ENCODE peak calls at places on chromosomes 12 and 14, in nine cellular contexts. One of them, this sample, is unnamed.

GRCh38 chr12:107326237-107326636 is 232.9 kb upstream of the CRY1 start:
- DNase-seq in omental fat pad: no peak
- DNase-seq in CD8-positive, alpha-beta T cell: no peak
- DNase-seq in A549: no peak
- DNase-seq in cardiac muscle cell: no peak
- DNase-seq in ovary: no peak
- DNase-seq in nephron progenitor cell: no peak
- DNase-seq in HFFc6: no peak
- DNase-seq in upper lobe of right lung: no peak
- DNase-seq in this sample: no peak

GRCh38 chr12:119013023-119013422 is 31.7 kb downstream of the SRRM4 start:
- DNase-seq in nephron progenitor cell: no peak
- DNase-seq in HFFc6: no peak
- DNase-seq in CD8-positive, alpha-beta T cell: no peak
- DNase-seq in ovary: no peak
- DNase-seq in A549: no peak
- DNase-seq in cardiac muscle cell: no peak
- DNase-seq in upper lobe of right lung: no peak
- DNase-seq in omental fat pad: no peak
- DNase-seq in this sample: no peak

GRCh38 chr14:99011385-99011784 is 260.6 kb downstream of the BCL11B start:
- DNase-seq in A549: no peak
- DNase-seq in upper lobe of right lung: no peak
- DNase-seq in nephron progenitor cell: no peak
- DNase-seq in CD8-positive, alpha-beta T cell: no peak
- DNase-seq in HFFc6: no peak
- DNase-seq in ovary: no peak
- DNase-seq in omental fat pad: no peak
- DNase-seq in cardiac muscle cell: no peak
- DNase-seq in this sample: no peak

GRCh38 chr12:50618864-50619609 is 114.3 kb downstream of the DIP2B start:
- DNase-seq in cardiac muscle cell: peak; percentile 66
- DNase-seq in HFFc6: peak; percentile 54
- DNase-seq in upper lobe of right lung: no peak
- DNase-seq in nephron progenitor cell: no peak
- DNase-seq in A549: no peak
- DNase-seq in ovary: no peak
- DNase-seq in omental fat pad: no peak
- DNase-seq in CD8-positive, alpha-beta T cell: no peak
- DNase-seq in this sample: no peak

GRCh38 chr14:92656306-92656705 is 92.1 kb downstream of the LGMN start:
- DNase-seq in CD8-positive, alpha-beta T cell: no peak
- DNase-seq in upper lobe of right lung: no peak
- DNase-seq in HFFc6: peak; percentile 14
- DNase-seq in ovary: no peak
- DNase-seq in cardiac muscle cell: no peak
- DNase-seq in A549: no peak
- DNase-seq in nephron progenitor cell: no peak
- DNase-seq in omental fat pad: no peak
- DNase-seq in this sample: no peak

GRCh38 chr12:6494968-6495367 is 1.1 kb downstream of the NCAPD2 start:
- DNase-seq in CD8-positive, alpha-beta T cell: no peak
- DNase-seq in ovary: no peak
- DNase-seq in A549: no peak
- DNase-seq in nephron progenitor cell: no peak
- DNase-seq in HFFc6: no peak
- DNase-seq in cardiac muscle cell: no peak
- DNase-seq in upper lobe of right lung: no peak
- DNase-seq in omental fat pad: no peak
- DNase-seq in this sample: no peak

GRCh38 chr12:46553911-46554310 is 181.3 kb upstream of the SLC38A2 start:
- DNase-seq in nephron progenitor cell: no peak
- DNase-seq in upper lobe of right lung: no peak
- DNase-seq in A549: no peak
- DNase-seq in CD8-positive, alpha-beta T cell: no peak
- DNase-seq in HFFc6: peak; percentile 39
- DNase-seq in ovary: no peak
- DNase-seq in omental fat pad: no peak
- DNase-seq in cardiac muscle cell: no peak
- DNase-seq in this sample: no peak

GRCh38 chr12:57229041-57229633 is 374 bp upstream of the SHMT2 start:
- DNase-seq in A549: no peak
- DNase-seq in ovary: no peak
- DNase-seq in CD8-positive, alpha-beta T cell: peak; percentile 18
- DNase-seq in HFFc6: no peak
- DNase-seq in nephron progenitor cell: no peak
- DNase-seq in upper lobe of right lung: no peak
- DNase-seq in omental fat pad: no peak
- DNase-seq in cardiac muscle cell: no peak
- DNase-seq in this sample: no peak

GRCh38 chr12:106248177-106248848 is 493 bp upstream of the CKAP4 start:
- DNase-seq in CD8-positive, alpha-beta T cell: peak; percentile 41
- DNase-seq in cardiac muscle cell: peak; percentile 60
- DNase-seq in A549: peak; percentile 67
- DNase-seq in omental fat pad: peak; percentile 56
- DNase-seq in upper lobe of right lung: peak; percentile 79
- DNase-seq in nephron progenitor cell: no peak
- DNase-seq in ovary: peak; percentile 78
- DNase-seq in HFFc6: peak; percentile 59
- DNase-seq in this sample: peak; percentile 70

GRCh38 chr12:15244341-15244740 is 23.1 kb upstream of the RERG start:
- DNase-seq in cardiac muscle cell: no peak
- DNase-seq in omental fat pad: no peak
- DNase-seq in ovary: no peak
- DNase-seq in nephron progenitor cell: no peak
- DNase-seq in HFFc6: no peak
- DNase-seq in A549: no peak
- DNase-seq in CD8-positive, alpha-beta T cell: no peak
- DNase-seq in upper lobe of right lung: no peak
- DNase-seq in this sample: peak; percentile 20

GRCh38 chr12:69821441-69822204 is 3.4 kb upstream of the MYRFL start:
- DNase-seq in CD8-positive, alpha-beta T cell: no peak
- DNase-seq in omental fat pad: no peak
- DNase-seq in ovary: no peak
- DNase-seq in upper lobe of right lung: no peak
- DNase-seq in cardiac muscle cell: no peak
- DNase-seq in HFFc6: no peak
- DNase-seq in A549: no peak
- DNase-seq in nephron progenitor cell: no peak
- DNase-seq in this sample: no peak

GRCh38 chr14:106605548-106606448 is 1079.4 kb downstream of the TMEM121 start:
- DNase-seq in omental fat pad: no peak
- DNase-seq in upper lobe of right lung: peak; percentile 71
- DNase-seq in ovary: no peak
- DNase-seq in A549: no peak
- DNase-seq in HFFc6: no peak
- DNase-seq in CD8-positive, alpha-beta T cell: peak; percentile 85
- DNase-seq in nephron progenitor cell: no peak
- DNase-seq in cardiac muscle cell: no peak
- DNase-seq in this sample: no peak

GRCh38 chr12:3604281-3604680 is 113.3 kb downstream of the PRMT8 start:
- DNase-seq in A549: no peak
- DNase-seq in omental fat pad: no peak
- DNase-seq in ovary: no peak
- DNase-seq in nephron progenitor cell: no peak
- DNase-seq in CD8-positive, alpha-beta T cell: no peak
- DNase-seq in cardiac muscle cell: no peak
- DNase-seq in HFFc6: no peak
- DNase-seq in upper lobe of right lung: peak; percentile 43
- DNase-seq in this sample: no peak

GRCh38 chr14:69651653-69652052 is 40.3 kb downstream of the SUSD6 start:
- DNase-seq in omental fat pad: no peak
- DNase-seq in A549: no peak
- DNase-seq in cardiac muscle cell: no peak
- DNase-seq in CD8-positive, alpha-beta T cell: no peak
- DNase-seq in nephron progenitor cell: no peak
- DNase-seq in HFFc6: no peak
- DNase-seq in upper lobe of right lung: no peak
- DNase-seq in ovary: no peak
- DNase-seq in this sample: no peak

GRCh38 chr12:106118-106561 is 39.6 kb downstream of the IQSEC3 start:
- DNase-seq in upper lobe of right lung: peak; percentile 40
- DNase-seq in A549: peak; percentile 12
- DNase-seq in ovary: no peak
- DNase-seq in omental fat pad: no peak
- DNase-seq in nephron progenitor cell: no peak
- DNase-seq in HFFc6: no peak
- DNase-seq in cardiac muscle cell: no peak
- DNase-seq in CD8-positive, alpha-beta T cell: no peak
- DNase-seq in this sample: no peak

GRCh38 chr12:123873795-123874194 is 98.8 kb downstream of the CCDC92 start:
- DNase-seq in upper lobe of right lung: no peak
- DNase-seq in nephron progenitor cell: no peak
- DNase-seq in cardiac muscle cell: no peak
- DNase-seq in ovary: no peak
- DNase-seq in omental fat pad: no peak
- DNase-seq in HFFc6: no peak
- DNase-seq in A549: no peak
- DNase-seq in CD8-positive, alpha-beta T cell: no peak
- DNase-seq in this sample: no peak

GRCh38 chr12:119176267-119177055 is 2.3 kb upstream of the HSPB8 start:
- DNase-seq in nephron progenitor cell: peak; percentile 54
- DNase-seq in upper lobe of right lung: peak; percentile 88
- DNase-seq in ovary: peak; percentile 88
- DNase-seq in CD8-positive, alpha-beta T cell: no peak
- DNase-seq in A549: peak; percentile 66
- DNase-seq in omental fat pad: peak; percentile 84
- DNase-seq in HFFc6: peak; percentile 91
- DNase-seq in cardiac muscle cell: peak; percentile 27
- DNase-seq in this sample: peak; percentile 90

GRCh38 chr12:33654313-33654712 is 214.7 kb upstream of the SYT10 start:
- DNase-seq in nephron progenitor cell: no peak
- DNase-seq in ovary: no peak
- DNase-seq in HFFc6: no peak
- DNase-seq in omental fat pad: no peak
- DNase-seq in CD8-positive, alpha-beta T cell: no peak
- DNase-seq in cardiac muscle cell: no peak
- DNase-seq in A549: no peak
- DNase-seq in upper lobe of right lung: no peak
- DNase-seq in this sample: no peak
- TF ChIP-seq CTCF in nephron progenitor cell: no peak
- TF ChIP-seq CTCF in ovary: no peak
- TF ChIP-seq CTCF in HFFc6: no peak
- TF ChIP-seq CTCF in omental fat pad: no peak
- TF ChIP-seq CTCF in CD8-positive, alpha-beta T cell: no peak
- TF ChIP-seq CTCF in cardiac muscle cell: no peak
- TF ChIP-seq CTCF in A549: no peak
- TF ChIP-seq CTCF in upper lobe of right lung: no peak
- TF ChIP-seq CTCF in this sample: no peak

DNA sequence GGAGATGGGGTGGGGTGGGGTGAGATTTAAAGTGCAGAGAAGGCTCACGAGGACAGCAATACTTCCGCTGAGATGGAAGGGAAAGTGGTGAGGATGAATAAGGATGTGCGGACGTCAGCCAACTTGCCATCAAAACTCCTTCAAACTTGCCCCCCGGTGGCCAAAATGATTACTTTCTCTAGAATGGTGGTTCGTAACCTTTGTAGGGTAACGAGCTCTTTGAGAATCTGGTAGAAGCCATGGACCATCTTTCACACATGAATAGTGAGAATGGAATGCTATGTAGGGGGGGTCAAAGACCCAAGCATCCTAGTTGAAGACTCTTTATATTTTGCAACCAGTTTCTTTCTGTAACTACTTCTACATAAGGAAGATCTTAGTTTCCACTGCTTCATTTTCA is 245.9 kb upstream of the DDHD1 start:
- DNase-seq in A549: peak; percentile 35
- DNase-seq in HFFc6: peak; percentile 54
- DNase-seq in CD8-positive, alpha-beta T cell: no peak
- DNase-seq in ovary: no peak
- DNase-seq in omental fat pad: no peak
- DNase-seq in nephron progenitor cell: peak; percentile 10
- DNase-seq in cardiac muscle cell: no peak
- DNase-seq in upper lobe of right lung: no peak
- DNase-seq in this sample: no peak
- TF ChIP-seq CTCF in A549: peak; percentile 18
- TF ChIP-seq CTCF in HFFc6: peak; percentile 73
- TF ChIP-seq CTCF in CD8-positive, alpha-beta T cell: no peak
- TF ChIP-seq CTCF in ovary: no peak
- TF ChIP-seq CTCF in omental fat pad: no peak
- TF ChIP-seq CTCF in nephron progenitor cell: peak; percentile 9
- TF ChIP-seq CTCF in cardiac muscle cell: no peak
- TF ChIP-seq CTCF in upper lobe of right lung: no peak
- TF ChIP-seq CTCF in this sample: peak; percentile 4

GRCh38 chr12:112447106-112447505 is 28.4 kb downstream of the PTPN11 start:
- DNase-seq in upper lobe of right lung: no peak
- DNase-seq in nephron progenitor cell: no peak
- DNase-seq in ovary: no peak
- DNase-seq in cardiac muscle cell: no peak
- DNase-seq in A549: no peak
- DNase-seq in CD8-positive, alpha-beta T cell: no peak
- DNase-seq in HFFc6: no peak
- DNase-seq in omental fat pad: no peak
- DNase-seq in this sample: no peak

GRCh38 chr12:112456029-112456428 is 37.3 kb downstream of the PTPN11 start:
- DNase-seq in nephron progenitor cell: no peak
- DNase-seq in HFFc6: no peak
- DNase-seq in CD8-positive, alpha-beta T cell: no peak
- DNase-seq in cardiac muscle cell: no peak
- DNase-seq in upper lobe of right lung: no peak
- DNase-seq in omental fat pad: no peak
- DNase-seq in ovary: no peak
- DNase-seq in A549: no peak
- DNase-seq in this sample: no peak

GRCh38 chr12:112446008-112446725 is 27.4 kb downstream of the PTPN11 start:
- DNase-seq in nephron progenitor cell: no peak
- DNase-seq in ovary: no peak
- DNase-seq in cardiac muscle cell: no peak
- DNase-seq in CD8-positive, alpha-beta T cell: no peak
- DNase-seq in upper lobe of right lung: no peak
- DNase-seq in A549: no peak
- DNase-seq in omental fat pad: no peak
- DNase-seq in HFFc6: no peak
- DNase-seq in this sample: no peak

DNA sequence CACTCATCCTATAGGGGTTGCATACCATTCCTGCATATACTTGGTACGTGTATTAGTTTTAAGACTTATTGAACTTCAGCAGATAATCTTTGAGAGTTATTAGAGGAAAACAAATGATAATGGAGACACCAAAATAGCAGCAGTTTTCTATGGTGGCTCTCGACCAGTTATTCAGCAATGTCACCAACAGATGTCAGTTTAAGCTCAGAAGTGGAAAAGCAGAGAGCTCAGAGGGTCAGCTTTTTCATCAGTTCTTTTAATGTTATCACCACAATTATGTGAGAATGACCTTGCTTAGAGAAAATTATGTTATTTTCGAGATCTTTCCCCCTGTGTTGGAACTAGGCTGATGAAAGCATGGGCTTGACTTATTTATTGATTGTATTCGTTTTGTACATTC is 32.0 kb downstream of the PTPN11 start:
- DNase-seq in cardiac muscle cell: no peak
- DNase-seq in upper lobe of right lung: no peak
- DNase-seq in HFFc6: no peak
- DNase-seq in omental fat pad: no peak
- DNase-seq in CD8-positive, alpha-beta T cell: no peak
- DNase-seq in A549: no peak
- DNase-seq in ovary: no peak
- DNase-seq in nephron progenitor cell: no peak
- DNase-seq in this sample: no peak
- TF ChIP-seq CTCF in cardiac muscle cell: no peak
- TF ChIP-seq CTCF in upper lobe of right lung: no peak
- TF ChIP-seq CTCF in HFFc6: no peak
- TF ChIP-seq CTCF in omental fat pad: no peak
- TF ChIP-seq CTCF in CD8-positive, alpha-beta T cell: no peak
- TF ChIP-seq CTCF in A549: peak; percentile 10
- TF ChIP-seq CTCF in ovary: no peak
- TF ChIP-seq CTCF in nephron progenitor cell: no peak
- TF ChIP-seq CTCF in this sample: no peak

GRCh38 chr12:33605776-33606175 is 166.2 kb upstream of the SYT10 start:
- DNase-seq in omental fat pad: no peak
- DNase-seq in cardiac muscle cell: peak; percentile 46
- DNase-seq in HFFc6: no peak
- DNase-seq in CD8-positive, alpha-beta T cell: no peak
- DNase-seq in nephron progenitor cell: no peak
- DNase-seq in upper lobe of right lung: no peak
- DNase-seq in A549: peak; percentile 3
- DNase-seq in ovary: no peak
- DNase-seq in this sample: no peak
- TF ChIP-seq CTCF in omental fat pad: no peak
- TF ChIP-seq CTCF in cardiac muscle cell: peak; percentile 34
- TF ChIP-seq CTCF in HFFc6: no peak
- TF ChIP-seq CTCF in CD8-positive, alpha-beta T cell: no peak
- TF ChIP-seq CTCF in nephron progenitor cell: peak; percentile 35
- TF ChIP-seq CTCF in upper lobe of right lung: peak; percentile 28
- TF ChIP-seq CTCF in A549: peak; percentile 15
- TF ChIP-seq CTCF in ovary: no peak
- TF ChIP-seq CTCF in this sample: no peak